ENCODE peak calls at places on chromosome 10, in six cellular contexts. T is EH, S is HEK293T, L is NCI-H524, E is posterior vena cava, D is nucleus accumbens. U is an unnamed sample.

GRCh38 chr10:48224979-48225560 is 49.4 kb downstream of the FRMPD2 start:
- DNase-seq in L (no peak), D (no peak), T (peak), E (no peak), S (no peak), U (no peak)

GRCh38 chr10:72846225-72846624 is 47.3 kb upstream of the OIT3 start:
- DNase-seq in T (peak), D (no peak), E (no peak), L (no peak), S (no peak), U (no peak)

GRCh38 chr10:122713091-122713885 is 13.6 kb upstream of the C10orf120 start:
- DNase-seq in D (no peak), E (no peak), L (no peak), T (no peak), S (no peak), U (no peak)

GRCh38 chr10:132099701-132100481 is 34.1 kb downstream of the JAKMIP3 start:
- DNase-seq in D (no peak), S (no peak), E (peak), L (no peak), T (no peak), U (peak)

GRCh38 chr10:79162861-79163662 is 94.3 kb downstream of the ZMIZ1 start:
- DNase-seq in S (no peak), D (no peak), L (no peak), E (no peak), T (peak), U (no peak)

GRCh38 chr10:77279207-77279606 is 358.4 kb downstream of the KCNMA1 start:
- DNase-seq in D (no peak), T (peak), S (no peak), L (no peak), E (no peak), U (no peak)

GRCh38 chr10:97336942-97337719 is 2.6 kb upstream of the FRAT2 start:
- DNase-seq in T (no peak), E (peak), D (no peak), L (no peak), S (no peak), U (peak)

GRCh38 chr10:16612148-16612742 is 90.6 kb upstream of the C1QL3 start:
- DNase-seq in T (peak), S (peak), L (no peak), E (no peak), D (no peak), U (no peak)

GRCh38 chr10:102310356-102311024 is 65.2 kb downstream of the GBF1 start:
- DNase-seq in E (no peak), D (no peak), T (peak), L (no peak), S (no peak), U (no peak)

GRCh38 chr10:77533156-77533886 is 104.3 kb downstream of the KCNMA1 start:
- DNase-seq in L (no peak), T (peak), E (no peak), S (no peak), D (no peak), U (no peak)

GRCh38 chr10:25113231-25114035 is 61.4 kb upstream of the GPR158 start:
- DNase-seq in D (peak), S (peak), L (peak), E (peak), T (peak), U (peak)

GRCh38 chr10:119282446-119282845 is 75.1 kb downstream of the GRK5 start:
- DNase-seq in T (no peak), S (no peak), L (no peak), E (no peak), D (no peak), U (no peak)

GRCh38 chr10:58282615-58283014 is 13.7 kb downstream of the CISD1 start:
- DNase-seq in L (no peak), D (no peak), S (no peak), E (no peak), T (no peak), U (no peak)

U was measured in kidney.